ENCODE peak calls at places on chromosomes 12 and 14, in six cellular contexts. R is non-pigmented ciliary epithelial cell; O is activated CD4-positive, alpha-beta memory T cell treated with anti-CD3 and anti-CD28 coated beads for 36 hours; Y is heart left ventricle; U is H7; W is activated gamma-delta T cell. N is an unnamed sample.
A peak's percentile ranks its signal among the peaks of the same experiment; 100 is the strongest.

GRCh38 chr12:47997321-47997720 is 7.0 kb downstream of the COL2A1 start:
- DNase-seq in O (no peak), R (no peak), W (no peak), Y (no peak), U (no peak), N (no peak)

GRCh38 chr12:90854136-90854689 is 100.8 kb downstream of the CCER1 start:
- DNase-seq in R (no peak), O (no peak), W (no peak), Y (no peak), U (peak; percentile 17), N (no peak)

GRCh38 chr14:100063314-100063941 is 1.8 kb upstream of the EVL start:
- DNase-seq in W (no peak), R (no peak), O (peak; percentile 52), U (no peak), Y (no peak), N (peak; percentile 45)

GRCh38 chr14:91742956-91743653 is 11.2 kb upstream of the CATSPERB start:
- DNase-seq in W (no peak), R (no peak), U (no peak), O (no peak), Y (no peak), N (no peak)

GRCh38 chr14:68251766-68252100 is 432.2 kb downstream of the RAD51B start:
- DNase-seq in W (no peak), R (no peak), U (no peak), O (no peak), Y (no peak), N (no peak)

GRCh38 chr14:31705731-31706130 is 144.5 kb downstream of the NUBPL start:
- DNase-seq in Y (no peak), R (no peak), W (no peak), U (no peak), O (no peak), N (no peak)

GRCh38 chr14:105145381-105146180 is 23.0 kb downstream of the JAG2 start:
- DNase-seq in U (no peak), R (no peak), O (no peak), W (no peak), Y (peak; percentile 12), N (peak; percentile 6)

GRCh38 chr14:102938191-102938590 is 15.7 kb downstream of the AMN start:
- DNase-seq in O (no peak), W (no peak), U (no peak), R (no peak), Y (no peak), N (no peak)

GRCh38 chr14:92649934-92650545 is 98.4 kb downstream of the LGMN start:
- DNase-seq in W (no peak), O (no peak), U (no peak), Y (no peak), R (no peak), N (no peak)

GRCh38 chr12:121223283-121223946 is 13.5 kb downstream of the P2RX4 start:
- DNase-seq in O (peak; percentile 70), W (no peak), U (peak; percentile 58), R (no peak), Y (no peak), N (peak; percentile 78)

GRCh38 chr14:99749142-99749541 is 44.1 kb upstream of the EML1 start:
- DNase-seq in U (peak; percentile 84), R (no peak), Y (no peak), W (no peak), O (no peak), N (no peak)

GRCh38 chr12:123591702-123592481 is 7.5 kb downstream of the TMED2 start:
- DNase-seq in Y (no peak), U (no peak), R (peak; percentile 82), W (no peak), O (no peak), N (no peak)

GRCh38 chr12:14768823-14769405 is 34.4 kb downstream of the WBP11 start:
- DNase-seq in R (no peak), U (peak; percentile 40), O (peak; percentile 82), Y (no peak), W (no peak), N (peak; percentile 36)

GRCh38 chr12:77891531-77892147 is 60.9 kb downstream of the NAV3 start:
- DNase-seq in W (no peak), R (no peak), U (no peak), O (no peak), Y (no peak), N (no peak)

GRCh38 chr12:47573146-47573659 is 132.6 kb downstream of the RPAP3 start:
- DNase-seq in R (no peak), Y (no peak), W (no peak), U (no peak), O (no peak), N (no peak)

GRCh38 chr14:61344437-61345143 is 23.2 kb downstream of the PRKCH start:
- DNase-seq in U (no peak), R (no peak), O (peak; percentile 42), Y (no peak), W (no peak), N (no peak)

GRCh38 chr14:90692061-90692460 is 124.2 kb downstream of the TTC7B start:
- DNase-seq in W (no peak), R (no peak), U (no peak), O (no peak), Y (no peak), N (no peak)

GRCh38 chr14:39773387-39773786 is 341.2 kb upstream of the FBXO33 start:
- DNase-seq in W (no peak), U (no peak), O (no peak), Y (no peak), R (no peak), N (no peak)

GRCh38 chr12:43282106-43282505 is 269.9 kb downstream of the ADAMTS20 start:
- DNase-seq in R (no peak), Y (no peak), O (no peak), U (no peak), W (no peak), N (no peak)

GRCh38 chr12:57069522-57069921 is 9.1 kb downstream of the NEMP1 start:
- DNase-seq in O (peak; percentile 68), W (no peak), U (peak; percentile 69), Y (peak; percentile 62), R (no peak), N (peak; percentile 74)

GRCh38 chr12:48199784-48200198 is 3.3 kb downstream of the OR10AD1 start:
- DNase-seq in O (no peak), U (no peak), Y (no peak), R (no peak), W (no peak), N (no peak)